ENCODE peak calls at places on chromosomes 12 and 14, in four cellular contexts. T, P, V and D are unnamed samples.

GRCh38 chr12:57864811-57865751 is 18.6 kb upstream of the CTDSP2 start:
- DNase-seq in T (no peak), V (peak; percentile 58), P (peak; percentile 46), D (no peak)

GRCh38 chr12:17511369-17511768 is 578.6 kb downstream of the RERGL start:
- DNase-seq in P (no peak), V (no peak), T (no peak), D (no peak)

GRCh38 chr14:60304509-60304908 is 55.5 kb downstream of the PPM1A start:
- DNase-seq in V (no peak), T (no peak), P (no peak), D (no peak)

GRCh38 chr12:81610955-81611889 is 147.9 kb downstream of the PPFIA2 start:
- DNase-seq in V (no peak), P (peak; percentile 22), T (no peak), D (peak; percentile 14)

GRCh38 chr12:112381421-112381897 is 772 bp downstream of the HECTD4 start:
- DNase-seq in T (no peak), P (peak; percentile 73), V (no peak), D (no peak)

GRCh38 chr12:24821691-24822090 is 127.2 kb downstream of the BCAT1 start:
- DNase-seq in P (peak; percentile 61), V (no peak), T (no peak), D (no peak)

GRCh38 chr12:126084480-126084879 is 1019.2 kb downstream of the AACS start:
- DNase-seq in T (no peak), V (no peak), P (no peak), D (no peak)

GRCh38 chr14:93057586-93058280 is 58.0 kb downstream of the ITPK1 start:
- DNase-seq in P (no peak), T (no peak), V (no peak), D (no peak)

GRCh38 chr12:24551368-24551767 is 397.5 kb downstream of the BCAT1 start:
- DNase-seq in V (no peak), P (no peak), T (no peak), D (no peak)

GRCh38 chr12:132951649-132952048 is 4.5 kb downstream of the ZNF605 start:
- DNase-seq in P (no peak), V (no peak), T (no peak), D (no peak)

GRCh38 chr14:85587152-85587697 is 57.3 kb downstream of the FLRT2 start:
- DNase-seq in V (no peak), T (no peak), P (no peak), D (peak; percentile 25)

GRCh38 chr14:90658541-90658967 is 157.7 kb downstream of the TTC7B start:
- DNase-seq in V (no peak), P (peak; percentile 16), T (no peak), D (peak; percentile 28)

GRCh38 chr12:19012965-19013364 is 116.6 kb upstream of the PLEKHA5 start:
- DNase-seq in T (no peak), P (no peak), V (no peak), D (no peak)

GRCh38 chr12:54689984-54690383 is 41.8 kb upstream of the DCD start:
- DNase-seq in V (no peak), T (no peak), P (no peak), D (peak; percentile 7)

GRCh38 chr14:95545769-95546168 is 10.9 kb downstream of the GLRX5 start:
- DNase-seq in T (no peak), P (no peak), V (no peak), D (no peak)

GRCh38 chr12:110565919-110566871 is 16.9 kb downstream of the PPTC7 start:
- DNase-seq in T (no peak), P (no peak), V (no peak), D (no peak)

GRCh38 chr14:23512156-23512555 is 39.4 kb downstream of the ZFHX2 start:
- DNase-seq in T (no peak), P (no peak), V (no peak), D (no peak)

GRCh38 chr14:94738097-94738496 is 31.8 kb downstream of the GSC start:
- DNase-seq in V (no peak), T (no peak), P (no peak), D (no peak)

GRCh38 chr14:29896354-29896768 is 31.3 kb downstream of the PRKD1 start:
- DNase-seq in T (no peak), P (no peak), V (no peak), D (no peak)

DNA sequence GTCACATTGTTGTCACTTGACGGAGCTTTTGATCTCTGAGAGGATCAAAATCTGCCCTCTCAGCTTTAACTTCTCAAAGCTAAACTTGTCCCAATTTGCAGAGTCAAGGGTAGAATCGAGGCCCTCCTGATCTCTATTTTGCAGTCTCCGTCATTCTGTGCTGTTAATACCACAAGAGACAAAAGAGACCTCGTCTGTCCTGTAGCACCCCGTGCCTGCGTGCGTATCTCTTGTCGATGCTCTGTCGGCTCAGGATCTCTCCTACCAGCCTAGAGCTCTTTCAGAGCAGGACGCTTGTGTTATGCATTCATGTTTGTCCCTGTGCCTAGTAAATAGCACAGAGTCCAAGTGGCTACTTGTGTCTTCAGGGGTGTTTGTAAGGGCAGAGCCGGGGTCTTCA is 5.1 kb downstream of the EVL start:
- DNase-seq in V (no peak), T (no peak), P (no peak), D (no peak)
- H3K4me3 ChIP-seq in V (no peak overlapping the region), T (no peak overlapping the region), P (no peak overlapping the region), D (peak overlapping the region; percentile 72)

GRCh38 chr12:100199023-100199346 is 1.6 kb upstream of the ACTR6 start:
- DNase-seq in V (no peak), P (no peak), T (no peak), D (no peak)
- H3K4me3 ChIP-seq in V (peak overlapping the region; percentile 68), P (peak overlapping the region; percentile 63), T (peak overlapping the region; percentile 98), D (peak overlapping the region; percentile 73)

GRCh38 chr12:69988601-69989194 is 163.7 kb downstream of the MYRFL start:
- DNase-seq in P (no peak), V (no peak), T (no peak), D (no peak)
- H3K4me3 ChIP-seq in P (no peak overlapping the region), V (peak overlapping the region; percentile 13), T (no peak overlapping the region), D (no peak overlapping the region)

GRCh38 chr14:56888274-56888673 is 78.0 kb upstream of the OTX2 start:
- DNase-seq in T (peak; percentile 81), P (no peak), V (no peak), D (no peak)

GRCh38 chr14:56884617-56885016 is 74.3 kb upstream of the OTX2 start:
- DNase-seq in P (no peak), V (no peak), T (no peak), D (no peak)

GRCh38 chr14:56887211-56887610 is 76.9 kb upstream of the OTX2 start:
- DNase-seq in T (no peak), V (no peak), P (no peak), D (no peak)

GRCh38 chr14:56885795-56886194 is 75.5 kb upstream of the OTX2 start:
- DNase-seq in P (no peak), T (no peak), V (no peak), D (no peak)

DNA sequence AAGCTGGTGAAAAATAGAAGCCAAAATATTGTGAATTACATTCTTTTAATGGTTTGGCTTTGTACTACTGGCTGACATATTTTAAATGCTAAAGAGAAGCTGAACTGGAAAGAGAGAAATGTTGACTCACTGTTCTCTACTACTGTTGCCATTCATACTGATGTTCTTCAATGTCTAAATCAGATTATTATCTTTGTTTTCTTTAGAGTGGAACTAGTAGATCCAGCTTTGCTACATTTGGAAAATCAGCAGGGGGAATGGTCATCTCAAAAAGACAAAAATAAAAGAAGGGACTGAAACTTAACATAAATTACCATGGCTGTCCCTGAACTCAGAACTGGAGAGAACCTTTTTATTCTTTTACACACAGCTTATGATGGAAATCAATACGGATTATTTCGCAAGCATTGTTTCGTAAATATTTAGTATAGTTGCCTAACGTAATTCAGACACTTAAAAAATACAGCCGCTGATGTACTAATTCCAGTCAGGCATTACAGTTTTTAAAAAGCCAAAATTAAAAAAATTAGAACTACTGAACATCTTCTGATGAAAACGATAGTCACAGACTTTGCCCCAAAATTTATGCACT is 76.3 kb upstream of the OTX2 start:
- DNase-seq in T (no peak), V (no peak), P (no peak), D (no peak)
- H3K4me3 ChIP-seq in T (no peak overlapping the region), V (no peak overlapping the region), P (no peak overlapping the region), D (no peak overlapping the region)

DNA sequence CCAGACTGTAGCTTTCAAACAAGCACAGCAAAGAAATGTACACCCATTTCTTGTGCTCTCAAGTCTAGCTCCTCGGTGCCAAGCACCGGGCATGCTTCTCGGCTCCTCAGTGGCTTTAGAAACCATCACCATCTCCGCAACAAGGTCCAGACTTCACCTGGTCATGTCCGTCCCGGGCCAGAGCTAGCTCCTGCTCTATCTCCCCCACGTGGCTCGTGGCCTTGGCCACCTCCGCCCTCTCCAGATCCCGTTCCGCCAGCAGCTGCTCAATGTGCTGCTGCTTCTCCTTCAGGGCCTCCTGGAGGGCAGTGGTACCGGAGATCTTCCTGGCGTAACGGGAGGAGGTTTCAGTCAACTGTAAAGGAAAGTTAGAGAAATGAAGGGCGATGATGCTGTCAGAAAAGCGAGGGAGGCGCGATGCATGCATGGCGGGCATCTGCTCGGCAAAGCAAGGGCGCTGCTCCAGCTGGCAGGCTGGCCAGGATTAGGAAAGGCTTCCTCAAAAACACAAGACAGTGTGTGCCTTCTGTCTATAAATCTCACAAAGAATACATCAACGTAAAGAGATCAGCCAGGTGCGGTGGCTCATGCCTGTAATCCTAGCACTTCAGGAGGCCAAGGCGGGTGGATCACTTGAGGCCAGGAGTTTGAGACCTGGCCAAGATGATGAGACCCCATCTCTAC is 67.4 kb downstream of the CLIP1 start:
- DNase-seq in T (no peak), P (no peak), V (no peak), D (no peak)
- H3K4me3 ChIP-seq in T (no peak overlapping the region), P (no peak overlapping the region), V (no peak overlapping the region), D (no peak overlapping the region)

DNA sequence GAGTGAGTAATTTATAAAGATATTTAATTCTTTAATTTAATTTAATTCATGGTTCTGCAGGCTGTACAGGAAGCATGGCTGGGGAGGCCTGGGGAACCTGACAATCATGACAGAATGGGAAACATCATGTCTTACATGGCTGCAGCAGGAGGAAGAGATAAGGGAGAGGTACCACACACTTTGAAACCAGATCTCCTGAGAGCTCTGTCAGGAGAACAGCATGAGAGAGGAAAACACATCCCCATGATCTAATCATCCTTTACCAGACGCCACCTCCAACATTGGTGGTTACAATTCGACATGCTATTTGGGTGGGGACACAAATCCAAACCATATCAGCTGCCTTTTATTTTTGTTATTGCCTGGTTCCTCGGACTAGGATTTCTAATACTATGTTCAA is 928.6 kb downstream of the TMEM121 start:
- DNase-seq in V (no peak), T (no peak), P (no peak), D (peak; percentile 42)
- H3K4me3 ChIP-seq in V (no peak overlapping the region), T (no peak overlapping the region), P (no peak overlapping the region), D (no peak overlapping the region)

GRCh38 chr14:68216072-68216471 is 396.5 kb downstream of the RAD51B start:
- DNase-seq in P (no peak), V (no peak), T (no peak), D (no peak)
- H3K4me3 ChIP-seq in P (no peak overlapping the region), V (no peak overlapping the region), T (no peak overlapping the region), D (no peak overlapping the region)